ENCODE peak calls at places on chromosomes 12 and 14, in ten cellular contexts. S is RWPE2; A is pancreas; Z is dorsolateral prefrontal cortex; L is neuronal stem cell; O is CD8-positive, alpha-beta T cell; G is gastrocnemius medialis; K is psoas muscle; H is osteoblast; W is stomach. B is an unnamed sample.

GRCh38 chr12:107282628-107283027 is 189.3 kb upstream of the CRY1 start:
- DNase-seq in Z (no peak), H (no peak), O (no peak), G (no peak), L (no peak), S (no peak), K (no peak), W (no peak), A (no peak), B (no peak)

GRCh38 chr12:76275511-76276093 is 72.6 kb downstream of the BBS10 start:
- DNase-seq in H (no peak), Z (no peak), K (no peak), G (no peak), W (no peak), A (no peak), L (no peak), O (no peak), S (no peak), B (no peak)

GRCh38 chr12:75818863-75819262 is 212.7 kb downstream of the PHLDA1 start:
- DNase-seq in G (no peak), S (no peak), L (no peak), W (no peak), O (no peak), K (no peak), H (no peak), Z (no peak), A (no peak), B (no peak)

GRCh38 chr12:54371328-54372112 is 7.2 kb upstream of the GPR84 start:
- DNase-seq in W (no peak), L (no peak), G (no peak), K (peak), O (no peak), H (peak), A (no peak), S (no peak), Z (no peak), B (no peak)

GRCh38 chr12:6632026-6632978 is 3.5 kb downstream of the LPAR5 start:
- DNase-seq in L (no peak), A (no peak), K (peak), H (peak), W (no peak), Z (no peak), G (no peak), O (peak), S (no peak), B (peak)

GRCh38 chr12:79688376-79689040 is 2.3 kb downstream of the PAWR start:
- DNase-seq in A (no peak), L (no peak), Z (no peak), G (no peak), S (no peak), W (no peak), H (no peak), K (no peak), O (no peak), B (no peak)

GRCh38 chr14:52033131-52033642 is 35.7 kb downstream of the NID2 start:
- DNase-seq in K (no peak), O (no peak), L (no peak), Z (no peak), S (no peak), W (no peak), A (no peak), H (peak), G (no peak), B (no peak)

GRCh38 chr14:63426838-63427237 is 108.1 kb upstream of the GPHB5 start:
- DNase-seq in A (no peak), H (no peak), Z (no peak), W (no peak), L (no peak), G (no peak), K (no peak), S (no peak), O (no peak), B (no peak)

GRCh38 chr12:111420494-111420893 is 14.8 kb downstream of the SH2B3 start:
- DNase-seq in L (no peak), Z (no peak), A (no peak), S (no peak), G (no peak), K (no peak), W (no peak), O (no peak), H (peak), B (no peak)

GRCh38 chr14:64702493-64703392 is 1.5 kb upstream of the PLEKHG3 start:
- DNase-seq in S (peak), W (peak), G (no peak), Z (no peak), L (no peak), H (no peak), A (peak), O (no peak), K (no peak), B (no peak)

GRCh38 chr12:58922849-58923248 is 2.5 kb upstream of the LRIG3 start:
- DNase-seq in G (no peak), L (no peak), A (no peak), O (no peak), S (no peak), H (no peak), Z (no peak), K (no peak), W (no peak), B (no peak)

GRCh38 chr14:99035268-99035667 is 236.7 kb downstream of the BCL11B start:
- DNase-seq in L (no peak), O (no peak), K (peak), Z (no peak), G (no peak), W (no peak), S (no peak), H (peak), A (peak), B (no peak)

GRCh38 chr12:10891937-10892336 is 7.9 kb upstream of the PRH1 start:
- DNase-seq in L (no peak), O (no peak), K (no peak), H (no peak), Z (no peak), W (no peak), S (no peak), G (no peak), A (peak), B (no peak)

GRCh38 chr14:86540636-86541247 is 1010.8 kb downstream of the FLRT2 start:
- DNase-seq in K (no peak), A (no peak), O (no peak), S (no peak), G (no peak), Z (no peak), H (no peak), W (no peak), L (no peak), B (no peak)

GRCh38 chr12:13211859-13212664 is 15.5 kb downstream of the EMP1 start:
- DNase-seq in O (peak), W (peak), Z (no peak), K (no peak), G (no peak), S (no peak), A (peak), L (peak), H (no peak), B (peak)
- H3K27ac ChIP-seq in O (no peak), W (peak), Z (no peak), K (no peak), G (no peak), S (peak), A (no peak), L (no peak), H (peak), B (no peak)

GRCh38 chr12:121464331-121464730 is 64.4 kb downstream of the RNF34 start:
- DNase-seq in L (no peak), S (no peak), W (no peak), Z (no peak), H (peak), G (no peak), O (no peak), K (no peak), A (no peak), B (no peak)

GRCh38 chr12:121467638-121468403 is 67.9 kb downstream of the RNF34 start:
- DNase-seq in L (peak), A (peak), W (no peak), O (peak), S (no peak), H (peak), K (no peak), Z (no peak), G (no peak), B (no peak)

GRCh38 chr12:121468451-121468850 is 68.5 kb downstream of the RNF34 start:
- DNase-seq in G (no peak), L (no peak), H (no peak), K (no peak), W (no peak), A (no peak), S (no peak), Z (no peak), O (no peak), B (no peak)

GRCh38 chr12:121466800-121467637 is 67.1 kb downstream of the RNF34 start:
- DNase-seq in O (peak), K (peak), G (peak), H (peak), W (peak), Z (peak), S (peak), A (peak), L (peak), B (peak)

GRCh38 chr12:121465921-121466799 is 66.2 kb downstream of the RNF34 start:
- DNase-seq in O (no peak), S (no peak), H (peak), L (no peak), G (no peak), K (peak), A (no peak), Z (no peak), W (peak), B (peak)
- H3K27ac ChIP-seq in O (peak), S (peak), H (peak), L (no peak), G (no peak), K (peak), A (no peak), Z (no peak), W (peak), B (peak)

GRCh38 chr12:47828008-47828966 is 8.6 kb upstream of the HDAC7 start:
- DNase-seq in O (no peak), G (no peak), A (no peak), Z (no peak), L (no peak), K (peak), W (no peak), S (no peak), H (peak), B (no peak)

GRCh38 chr12:47833591-47834012 is 13.9 kb upstream of the HDAC7 start:
- DNase-seq in A (no peak), S (no peak), K (no peak), W (no peak), Z (no peak), L (no peak), H (peak), O (no peak), G (no peak), B (no peak)

GRCh38 chr12:47828967-47829482 is 9.3 kb upstream of the HDAC7 start:
- DNase-seq in O (no peak), A (peak), W (peak), H (peak), Z (no peak), G (peak), S (no peak), L (no peak), K (peak), B (no peak)

GRCh38 chr12:47832263-47832933 is 12.7 kb upstream of the HDAC7 start:
- DNase-seq in L (no peak), Z (no peak), H (peak), A (no peak), O (peak), G (no peak), K (no peak), S (no peak), W (no peak), B (no peak)

DNA sequence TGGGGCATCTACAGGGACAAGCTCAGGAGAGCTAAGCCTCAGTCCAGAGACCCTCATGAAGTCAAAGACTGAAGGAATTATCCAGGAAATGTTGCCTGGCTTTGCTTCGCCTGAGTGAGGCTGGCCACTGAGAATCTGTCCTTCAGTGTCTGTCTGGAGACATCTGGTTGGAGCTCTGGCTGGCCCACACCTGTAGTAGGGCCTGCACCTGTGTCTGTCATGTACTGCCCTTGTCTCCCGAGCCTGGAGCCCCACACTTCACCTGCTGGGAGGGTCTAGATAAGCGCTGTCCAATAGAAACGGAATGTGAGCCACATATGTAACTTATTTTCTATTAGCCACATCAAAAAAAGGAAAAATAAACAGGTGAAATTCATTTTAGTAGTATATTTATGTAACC is 9.9 kb upstream of the HDAC7 start:
- DNase-seq in H (peak), O (no peak), K (no peak), L (no peak), Z (no peak), G (no peak), S (no peak), W (no peak), A (no peak), B (no peak)
- H3K27ac ChIP-seq in H (no peak), O (no peak), K (peak), L (no peak), Z (no peak), G (peak), S (peak), W (peak), A (peak), B (peak)

GRCh38 chr14:61877768-61878167 is 115.5 kb downstream of the SNAPC1 start:
- DNase-seq in S (no peak), A (no peak), K (no peak), L (no peak), G (no peak), Z (no peak), O (no peak), W (no peak), H (no peak), B (no peak)
- H3K27ac ChIP-seq in S (no peak), A (peak), K (no peak), L (no peak), G (no peak), Z (peak), O (no peak), W (no peak), H (no peak), B (no peak)

GRCh38 chr12:115770643-115771042 is 506.9 kb downstream of the MED13L start:
- DNase-seq in K (no peak), W (no peak), O (no peak), A (no peak), Z (no peak), G (no peak), S (no peak), L (no peak), H (no peak), B (no peak)

GRCh38 chr12:115771601-115772000 is 505.9 kb downstream of the MED13L start:
- DNase-seq in S (no peak), W (no peak), G (no peak), A (no peak), L (no peak), O (no peak), K (no peak), Z (no peak), H (no peak), B (no peak)

GRCh38 chr12:115774148-115774905 is 503.2 kb downstream of the MED13L start:
- DNase-seq in G (no peak), A (no peak), H (no peak), S (no peak), K (no peak), W (no peak), O (no peak), L (no peak), Z (no peak), B (no peak)

GRCh38 chr12:115771065-115771464 is 506.4 kb downstream of the MED13L start:
- DNase-seq in A (no peak), K (no peak), O (no peak), Z (no peak), G (no peak), L (no peak), W (no peak), S (no peak), H (no peak), B (no peak)

DNA sequence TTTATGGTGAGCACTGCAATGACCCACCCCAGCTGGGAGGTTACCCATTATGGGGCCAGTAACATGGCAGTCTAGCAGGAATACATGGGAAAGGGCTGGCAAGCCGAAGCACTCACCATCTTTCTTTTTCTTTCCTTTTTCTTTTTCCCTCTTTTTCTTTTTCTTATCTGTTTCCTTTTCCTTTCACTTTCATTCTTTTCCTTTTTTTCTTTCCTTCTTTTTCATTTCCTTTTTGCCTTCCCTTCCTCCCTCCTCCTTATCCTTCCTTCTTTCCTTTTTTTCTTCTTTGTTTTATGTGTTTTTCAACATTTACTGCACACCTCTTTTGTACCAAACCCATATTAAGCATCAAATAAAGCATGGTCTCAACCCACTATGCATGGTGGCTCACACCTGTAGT is 501.1 kb downstream of the MED13L start:
- DNase-seq in Z (no peak), S (no peak), L (no peak), A (no peak), G (no peak), O (no peak), K (no peak), H (no peak), W (no peak), B (no peak)
- H3K27ac ChIP-seq in Z (no peak), S (no peak), L (no peak), A (no peak), G (no peak), O (no peak), K (no peak), H (no peak), W (no peak), B (no peak)

DNA sequence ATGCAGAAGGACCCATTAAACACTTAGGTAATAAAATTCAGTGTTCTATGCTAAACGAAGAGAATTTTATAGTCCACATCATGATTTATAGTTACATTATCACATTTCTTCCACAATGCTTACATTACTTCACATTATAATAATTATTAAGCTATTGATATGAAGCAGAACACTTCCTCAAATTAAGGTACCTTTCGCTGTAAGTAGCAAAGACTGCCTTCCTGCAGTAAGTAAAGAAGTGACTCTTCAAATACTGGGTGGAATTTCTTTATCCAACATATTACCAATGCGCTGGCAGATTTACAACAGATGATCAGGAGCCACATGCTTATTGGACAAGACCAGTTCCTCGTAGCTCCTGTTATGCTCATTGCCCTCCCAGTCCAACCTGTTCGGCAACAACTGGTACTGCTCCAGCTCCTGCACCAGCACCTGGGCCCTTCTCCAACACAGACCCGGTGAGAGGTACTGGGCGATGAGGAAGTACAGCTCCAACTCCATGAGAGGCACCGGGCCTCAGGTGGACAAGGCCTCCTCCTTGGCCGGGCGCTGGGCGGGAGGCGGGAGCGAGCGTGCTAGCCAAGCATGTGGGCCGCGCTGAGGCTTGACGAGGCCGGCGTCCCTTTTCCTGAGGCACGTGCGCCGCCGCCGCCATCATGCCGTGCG is 210.7 kb upstream of the ATP2B1 start:
- DNase-seq in G (no peak), W (peak), H (no peak), A (no peak), K (peak), O (no peak), S (peak), L (no peak), Z (no peak), B (no peak)
- H3K27ac ChIP-seq in G (no peak), W (no peak), H (no peak), A (no peak), K (no peak), O (no peak), S (no peak), L (no peak), Z (no peak), B (no peak)

DNA sequence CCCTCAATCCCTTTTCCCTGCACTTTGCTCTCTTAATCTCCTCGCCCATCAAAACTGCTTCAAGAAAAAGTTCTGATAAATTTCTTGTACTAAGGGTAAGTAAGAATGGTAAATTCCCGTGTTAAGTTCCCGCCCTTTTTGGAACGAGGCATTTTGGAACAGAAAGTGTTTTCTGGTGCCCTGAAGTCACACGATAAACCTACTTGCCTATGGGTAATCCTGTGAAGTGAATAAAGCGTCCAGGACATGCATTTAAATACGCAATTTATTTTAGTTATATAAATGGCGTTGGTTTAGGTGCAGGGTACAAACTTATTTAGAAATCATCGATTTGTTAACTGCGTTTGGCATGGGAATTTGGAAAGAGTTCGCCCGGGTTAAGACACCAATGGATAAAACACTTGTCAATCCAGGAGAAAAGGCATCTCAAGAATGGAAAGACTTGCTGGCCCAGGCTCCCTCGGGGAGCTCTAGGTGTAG is 704 bp upstream of the RAP1B start:
- DNase-seq in W (no peak), S (no peak), H (no peak), K (no peak), L (no peak), O (no peak), G (no peak), A (peak), Z (no peak), B (no peak)
- H3K27ac ChIP-seq in W (peak), S (peak), H (peak), K (peak), L (peak), O (peak), G (peak), A (peak), Z (peak), B (peak)

DNA sequence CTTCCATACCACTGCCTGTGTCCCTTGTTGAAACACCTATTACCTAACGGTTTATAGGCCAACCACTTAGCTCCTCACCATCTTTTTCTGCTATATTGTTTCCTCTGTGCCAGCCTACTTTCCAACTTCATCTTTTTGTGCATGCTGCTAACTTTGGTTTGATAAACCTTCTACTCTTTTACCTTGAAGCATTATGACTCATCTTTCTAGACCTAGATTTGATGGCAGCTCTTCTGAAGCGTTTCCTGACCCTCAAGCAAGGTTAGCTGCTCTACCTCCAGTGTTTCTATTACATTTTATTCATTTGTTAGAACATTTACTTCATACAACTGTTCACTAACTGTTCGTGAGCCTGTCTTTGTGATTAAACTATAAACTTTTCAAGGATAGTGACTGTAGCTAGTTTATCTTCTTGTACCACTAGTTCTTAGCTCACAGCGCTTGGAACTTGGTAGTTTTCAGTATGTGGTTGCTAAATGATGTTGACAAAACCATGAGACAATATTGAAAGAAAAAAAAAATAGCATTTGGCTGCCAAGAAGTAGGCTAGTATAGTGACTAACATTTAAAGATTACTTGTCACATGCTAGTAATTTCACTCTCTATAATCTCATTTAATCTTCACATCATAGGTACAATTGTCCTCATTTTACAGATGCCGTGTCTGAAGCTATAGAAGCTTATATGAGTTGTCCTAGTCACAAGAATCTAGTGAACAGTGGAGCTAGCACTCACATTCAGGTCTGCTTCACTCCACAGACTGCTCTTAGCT is 79.5 kb downstream of the APAF1 start:
- DNase-seq in G (no peak), H (no peak), L (no peak), A (no peak), S (no peak), K (no peak), W (no peak), O (no peak), Z (no peak), B (no peak)
- H3K27ac ChIP-seq in G (no peak), H (no peak), L (no peak), A (no peak), S (no peak), K (no peak), W (no peak), O (no peak), Z (peak), B (no peak)

GRCh38 chr14:74909911-74910310 is 13.1 kb downstream of the RPS6KL1 start:
- DNase-seq in O (no peak), A (no peak), Z (no peak), W (no peak), G (no peak), L (no peak), S (no peak), H (no peak), K (no peak), B (no peak)
- H3K27ac ChIP-seq in O (no peak), A (no peak), Z (no peak), W (no peak), G (no peak), L (no peak), S (no peak), H (no peak), K (no peak), B (no peak)

B was measured in naive thymus-derived CD4-positive, alpha-beta T cell.